ENCODE peak calls at places on chromosomes 1 and 21, in six cellular contexts. One of them, this sample, is unnamed.

GRCh38 chr1:152497273-152497672 is 13.3 kb upstream of the LCE5A start:
- DNase-seq in RWPE1: no peak
- DNase-seq in fibroblast of lung: no peak
- DNase-seq in epithelial cell of esophagus: peak; percentile 69
- DNase-seq in cardiac fibroblast: peak; percentile 8
- DNase-seq in endothelial cell: peak; percentile 45
- DNase-seq in this sample: no peak

GRCh38 chr1:30417701-30418425 is 305.5 kb downstream of the MATN1 start:
- DNase-seq in RWPE1: no peak
- DNase-seq in fibroblast of lung: no peak
- DNase-seq in epithelial cell of esophagus: no peak
- DNase-seq in cardiac fibroblast: no peak
- DNase-seq in endothelial cell: no peak
- DNase-seq in this sample: no peak

GRCh38 chr21:28298251-28298672 is 694.4 kb downstream of the LTN1 start:
- DNase-seq in RWPE1: no peak
- DNase-seq in fibroblast of lung: peak; percentile 77
- DNase-seq in epithelial cell of esophagus: peak; percentile 33
- DNase-seq in cardiac fibroblast: peak; percentile 69
- DNase-seq in endothelial cell: no peak
- DNase-seq in this sample: no peak

GRCh38 chr1:29245876-29246275 is 9.6 kb downstream of the PTPRU start:
- DNase-seq in RWPE1: peak; percentile 58
- DNase-seq in fibroblast of lung: peak; percentile 45
- DNase-seq in epithelial cell of esophagus: peak; percentile 65
- DNase-seq in cardiac fibroblast: peak; percentile 49
- DNase-seq in endothelial cell: no peak
- DNase-seq in this sample: no peak

GRCh38 chr1:108033486-108034081 is 68.6 kb upstream of the VAV3 start:
- DNase-seq in RWPE1: no peak
- DNase-seq in fibroblast of lung: no peak
- DNase-seq in epithelial cell of esophagus: no peak
- DNase-seq in cardiac fibroblast: no peak
- DNase-seq in endothelial cell: no peak
- DNase-seq in this sample: no peak

GRCh38 chr21:38263493-38263892 is 6.7 kb downstream of the KCNJ15 start:
- DNase-seq in RWPE1: no peak
- DNase-seq in fibroblast of lung: peak; percentile 91
- DNase-seq in epithelial cell of esophagus: no peak
- DNase-seq in cardiac fibroblast: peak; percentile 97
- DNase-seq in endothelial cell: no peak
- DNase-seq in this sample: no peak

GRCh38 chr1:219298581-219299148 is 125.0 kb downstream of the LYPLAL1 start:
- DNase-seq in RWPE1: no peak
- DNase-seq in fibroblast of lung: peak; percentile 97
- DNase-seq in epithelial cell of esophagus: no peak
- DNase-seq in cardiac fibroblast: peak; percentile 29
- DNase-seq in endothelial cell: no peak
- DNase-seq in this sample: peak; percentile 75

GRCh38 chr1:98422821-98423220 is 238.7 kb upstream of the SNX7 start:
- DNase-seq in RWPE1: no peak
- DNase-seq in fibroblast of lung: peak; percentile 64
- DNase-seq in epithelial cell of esophagus: no peak
- DNase-seq in cardiac fibroblast: no peak
- DNase-seq in endothelial cell: no peak
- DNase-seq in this sample: no peak

GRCh38 chr1:183877321-183877720 is 72.4 kb downstream of the RGL1 start:
- DNase-seq in RWPE1: no peak
- DNase-seq in fibroblast of lung: peak; percentile 66
- DNase-seq in epithelial cell of esophagus: no peak
- DNase-seq in cardiac fibroblast: peak; percentile 70
- DNase-seq in endothelial cell: no peak
- DNase-seq in this sample: peak; percentile 71

GRCh38 chr1:64469614-64469976 is 334 bp upstream of the CACHD1 start:
- DNase-seq in RWPE1: no peak
- DNase-seq in fibroblast of lung: peak; percentile 24
- DNase-seq in epithelial cell of esophagus: peak; percentile 39
- DNase-seq in cardiac fibroblast: peak; percentile 22
- DNase-seq in endothelial cell: no peak
- DNase-seq in this sample: no peak

GRCh38 chr1:46528297-46528955 is 23.0 kb downstream of the KNCN start:
- DNase-seq in RWPE1: no peak
- DNase-seq in fibroblast of lung: no peak
- DNase-seq in epithelial cell of esophagus: no peak
- DNase-seq in cardiac fibroblast: peak; percentile 31
- DNase-seq in endothelial cell: no peak
- DNase-seq in this sample: no peak

GRCh38 chr1:83828456-83828855 is 170.5 kb downstream of the TTLL7 start:
- DNase-seq in RWPE1: no peak
- DNase-seq in fibroblast of lung: no peak
- DNase-seq in epithelial cell of esophagus: no peak
- DNase-seq in cardiac fibroblast: no peak
- DNase-seq in endothelial cell: no peak
- DNase-seq in this sample: no peak

GRCh38 chr1:47791879-47792608 is 205.1 kb downstream of the TRABD2B start:
- DNase-seq in RWPE1: no peak
- DNase-seq in fibroblast of lung: no peak
- DNase-seq in epithelial cell of esophagus: peak; percentile 42
- DNase-seq in cardiac fibroblast: no peak
- DNase-seq in endothelial cell: no peak
- DNase-seq in this sample: no peak

GRCh38 chr1:155003766-155004351 is 1.3 kb downstream of the ZBTB7B start:
- DNase-seq in RWPE1: no peak
- DNase-seq in fibroblast of lung: peak; percentile 59
- DNase-seq in epithelial cell of esophagus: no peak
- DNase-seq in cardiac fibroblast: peak; percentile 37
- DNase-seq in endothelial cell: no peak
- DNase-seq in this sample: no peak

GRCh38 chr1:89736937-89737733 is 83.7 kb upstream of the LRRC8D start:
- DNase-seq in RWPE1: no peak
- DNase-seq in fibroblast of lung: peak; percentile 28
- DNase-seq in epithelial cell of esophagus: peak; percentile 65
- DNase-seq in cardiac fibroblast: no peak
- DNase-seq in endothelial cell: no peak
- DNase-seq in this sample: no peak

GRCh38 chr1:183159960-183160359 is 26.1 kb upstream of the LAMC2 start:
- DNase-seq in RWPE1: peak; percentile 96
- DNase-seq in fibroblast of lung: peak; percentile 87
- DNase-seq in epithelial cell of esophagus: peak; percentile 100
- DNase-seq in cardiac fibroblast: peak; percentile 80
- DNase-seq in endothelial cell: no peak
- DNase-seq in this sample: no peak

GRCh38 chr1:171739646-171740045 is 2.2 kb downstream of the VAMP4 start:
- DNase-seq in RWPE1: no peak
- DNase-seq in fibroblast of lung: peak; percentile 39
- DNase-seq in epithelial cell of esophagus: peak; percentile 16
- DNase-seq in cardiac fibroblast: peak; percentile 58
- DNase-seq in endothelial cell: no peak
- DNase-seq in this sample: no peak

GRCh38 chr1:156920233-156921052 is at the start of gene LRRC71:
- DNase-seq in RWPE1: peak; percentile 72
- DNase-seq in fibroblast of lung: peak; percentile 62
- DNase-seq in epithelial cell of esophagus: peak; percentile 73
- DNase-seq in cardiac fibroblast: peak; percentile 82
- DNase-seq in endothelial cell: peak; percentile 98
- DNase-seq in this sample: no peak

GRCh38 chr1:109782927-109783326 is 19.2 kb upstream of the EPS8L3 start:
- DNase-seq in RWPE1: no peak
- DNase-seq in fibroblast of lung: no peak
- DNase-seq in epithelial cell of esophagus: no peak
- DNase-seq in cardiac fibroblast: no peak
- DNase-seq in endothelial cell: no peak
- DNase-seq in this sample: no peak

GRCh38 chr1:181704556-181704955 is 221.2 kb downstream of the CACNA1E start:
- DNase-seq in RWPE1: no peak
- DNase-seq in fibroblast of lung: no peak
- DNase-seq in epithelial cell of esophagus: no peak
- DNase-seq in cardiac fibroblast: no peak
- DNase-seq in endothelial cell: no peak
- DNase-seq in this sample: no peak

GRCh38 chr21:14922980-14923379 is 141.8 kb downstream of the NRIP1 start:
- DNase-seq in RWPE1: no peak
- DNase-seq in fibroblast of lung: no peak
- DNase-seq in epithelial cell of esophagus: no peak
- DNase-seq in cardiac fibroblast: no peak
- DNase-seq in endothelial cell: no peak
- DNase-seq in this sample: no peak

GRCh38 chr1:63892632-63893395 is 119.0 kb downstream of the ROR1 start:
- DNase-seq in RWPE1: no peak
- DNase-seq in fibroblast of lung: peak; percentile 92
- DNase-seq in epithelial cell of esophagus: peak; percentile 55
- DNase-seq in cardiac fibroblast: peak; percentile 61
- DNase-seq in endothelial cell: no peak
- DNase-seq in this sample: peak; percentile 85

GRCh38 chr1:19700046-19700777 is 35.5 kb downstream of the HTR6 start:
- DNase-seq in RWPE1: no peak
- DNase-seq in fibroblast of lung: no peak
- DNase-seq in epithelial cell of esophagus: no peak
- DNase-seq in cardiac fibroblast: no peak
- DNase-seq in endothelial cell: no peak
- DNase-seq in this sample: no peak

GRCh38 chr1:27332536-27333281 is 9.1 kb upstream of the SYTL1 start:
- DNase-seq in RWPE1: no peak
- DNase-seq in fibroblast of lung: no peak
- DNase-seq in epithelial cell of esophagus: peak; percentile 42
- DNase-seq in cardiac fibroblast: peak; percentile 45
- DNase-seq in endothelial cell: peak; percentile 77
- DNase-seq in this sample: no peak

GRCh38 chr1:24968941-24969585 is 39.0 kb upstream of the RUNX3 start:
- DNase-seq in RWPE1: peak; percentile 30
- DNase-seq in fibroblast of lung: no peak
- DNase-seq in epithelial cell of esophagus: peak; percentile 75
- DNase-seq in cardiac fibroblast: no peak
- DNase-seq in endothelial cell: no peak
- DNase-seq in this sample: no peak

GRCh38 chr1:220962031-220962751 is 82.9 kb downstream of the HLX start:
- DNase-seq in RWPE1: peak; percentile 41
- DNase-seq in fibroblast of lung: peak; percentile 98
- DNase-seq in epithelial cell of esophagus: peak; percentile 78
- DNase-seq in cardiac fibroblast: peak; percentile 98
- DNase-seq in endothelial cell: no peak
- DNase-seq in this sample: no peak

GRCh38 chr1:214563881-214564280 is 12.5 kb upstream of the PTPN14 start:
- DNase-seq in RWPE1: no peak
- DNase-seq in fibroblast of lung: no peak
- DNase-seq in epithelial cell of esophagus: peak; percentile 68
- DNase-seq in cardiac fibroblast: peak; percentile 66
- DNase-seq in endothelial cell: no peak
- DNase-seq in this sample: no peak

GRCh38 chr1:171366099-171366498 is 52.1 kb downstream of the FMO4 start:
- DNase-seq in RWPE1: no peak
- DNase-seq in fibroblast of lung: no peak
- DNase-seq in epithelial cell of esophagus: peak; percentile 36
- DNase-seq in cardiac fibroblast: peak; percentile 27
- DNase-seq in endothelial cell: no peak
- DNase-seq in this sample: no peak

DNA sequence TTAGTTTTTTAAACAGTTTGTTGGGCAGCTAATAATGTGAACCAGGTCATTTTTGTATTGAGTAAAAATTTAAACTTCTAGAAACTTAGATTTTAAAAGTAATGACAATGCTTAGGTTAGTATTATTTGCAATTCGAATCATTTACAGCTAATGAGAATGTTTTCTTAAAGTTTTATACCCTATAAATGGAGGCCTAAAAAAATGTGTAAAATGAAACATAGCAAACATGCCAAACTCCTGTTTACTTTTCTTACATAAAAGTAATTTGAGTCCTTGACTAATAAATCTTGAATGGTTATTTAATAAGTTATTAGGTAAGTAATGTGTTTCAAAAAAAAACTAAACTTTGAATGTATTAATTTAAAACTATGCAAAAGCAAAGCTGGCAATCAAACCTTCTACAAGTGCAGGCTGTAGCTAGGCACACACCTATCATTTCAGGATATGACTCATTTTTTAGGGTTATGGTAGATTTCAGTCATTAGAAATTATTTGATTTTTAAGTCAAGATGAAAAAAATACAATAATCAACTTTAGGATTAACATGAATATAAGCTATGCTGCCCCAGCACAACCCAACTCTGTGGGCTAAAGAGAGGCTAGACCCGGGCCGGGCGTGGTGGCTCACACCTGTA is 41.5 kb downstream of the CLSTN1 start:
- DNase-seq in RWPE1: peak; percentile 36
- DNase-seq in fibroblast of lung: no peak
- DNase-seq in epithelial cell of esophagus: peak; percentile 17
- DNase-seq in cardiac fibroblast: no peak
- DNase-seq in endothelial cell: no peak
- DNase-seq in this sample: no peak
- TF ChIP-seq CTCF in RWPE1: no peak
- TF ChIP-seq CTCF in fibroblast of lung: no peak
- TF ChIP-seq CTCF in epithelial cell of esophagus: no peak
- TF ChIP-seq CTCF in cardiac fibroblast: no peak
- TF ChIP-seq CTCF in endothelial cell: no peak
- TF ChIP-seq CTCF in this sample: no peak

GRCh38 chr1:61842863-61843514 is 100.7 kb downstream of the PATJ start:
- DNase-seq in RWPE1: no peak
- DNase-seq in fibroblast of lung: no peak
- DNase-seq in epithelial cell of esophagus: peak; percentile 18
- DNase-seq in cardiac fibroblast: peak; percentile 32
- DNase-seq in endothelial cell: peak; percentile 8
- DNase-seq in this sample: no peak
- TF ChIP-seq CTCF in RWPE1: no peak
- TF ChIP-seq CTCF in fibroblast of lung: no peak
- TF ChIP-seq CTCF in epithelial cell of esophagus: peak; percentile 36
- TF ChIP-seq CTCF in cardiac fibroblast: peak; percentile 30
- TF ChIP-seq CTCF in endothelial cell: no peak
- TF ChIP-seq CTCF in this sample: peak; percentile 38

GRCh38 chr1:38071530-38072266 is 25.1 kb upstream of the POU3F1 start:
- DNase-seq in RWPE1: no peak
- DNase-seq in fibroblast of lung: peak; percentile 27
- DNase-seq in epithelial cell of esophagus: peak; percentile 48
- DNase-seq in cardiac fibroblast: peak; percentile 61
- DNase-seq in endothelial cell: no peak
- DNase-seq in this sample: no peak
- TF ChIP-seq CTCF in RWPE1: no peak
- TF ChIP-seq CTCF in fibroblast of lung: peak; percentile 30
- TF ChIP-seq CTCF in epithelial cell of esophagus: peak; percentile 33
- TF ChIP-seq CTCF in cardiac fibroblast: peak; percentile 50
- TF ChIP-seq CTCF in endothelial cell: no peak
- TF ChIP-seq CTCF in this sample: peak; percentile 71

DNA sequence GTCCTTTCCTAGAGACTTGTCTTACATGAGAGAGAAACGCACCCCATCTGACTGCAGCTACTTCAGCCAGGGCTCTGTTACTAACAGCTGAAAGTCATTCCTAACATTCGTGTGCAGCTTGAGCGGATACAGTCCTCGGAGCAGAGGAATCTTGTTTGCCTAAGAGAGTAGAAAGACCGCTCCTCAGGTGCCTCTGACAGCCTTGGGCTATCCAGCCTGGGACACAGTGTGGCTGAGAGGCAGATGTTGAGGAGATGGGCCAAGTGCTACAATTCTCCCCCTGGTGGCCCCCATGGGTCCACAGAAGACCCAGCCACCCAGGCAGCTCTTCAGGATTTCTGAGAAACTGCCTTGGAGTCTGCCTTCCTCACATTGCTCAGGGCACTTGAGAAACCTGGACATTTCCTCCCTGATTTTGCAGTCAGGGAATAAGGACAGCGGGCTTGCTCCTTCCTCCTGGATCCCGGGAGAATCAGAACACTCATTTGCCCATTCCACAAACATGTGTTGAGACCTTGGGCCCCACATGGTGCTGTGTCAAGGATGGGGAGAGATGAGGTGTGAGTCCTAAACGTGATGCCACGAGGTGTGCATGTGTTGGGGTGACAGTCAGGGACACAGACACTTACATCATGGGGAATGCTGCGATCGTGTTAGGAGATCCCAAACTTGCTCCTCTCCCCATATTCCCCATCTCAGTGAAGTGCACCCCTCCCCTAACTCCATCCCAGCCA is 13.1 kb downstream of the TRIM62 start:
- DNase-seq in RWPE1: no peak
- DNase-seq in fibroblast of lung: no peak
- DNase-seq in epithelial cell of esophagus: no peak
- DNase-seq in cardiac fibroblast: no peak
- DNase-seq in endothelial cell: no peak
- DNase-seq in this sample: no peak
- TF ChIP-seq CTCF in RWPE1: no peak
- TF ChIP-seq CTCF in fibroblast of lung: no peak
- TF ChIP-seq CTCF in epithelial cell of esophagus: no peak
- TF ChIP-seq CTCF in cardiac fibroblast: no peak
- TF ChIP-seq CTCF in endothelial cell: no peak
- TF ChIP-seq CTCF in this sample: peak; percentile 1

This sample was measured in retinal pigment epithelial cell.